ENCODE peak calls at places on chromosomes 11 and 22, in ten cellular contexts. E is fibroblast of mammary gland; Y is stimulated activated CD4-positive, alpha-beta T cell treated with anti-CD3 and anti-CD28 coated beads, Interleukin-1b, Interleukin-23, amount 100 ng/mL, for 24 hours; D is GM06990; W is HEK293T; C is sciatic nerve; T is AG09319; R is naive thymus-derived CD8-positive, alpha-beta T cell; S is left ventricle myocardium inferior; M is kidney epithelial cell. V is an unnamed sample.

GRCh38 chr11:33344611-33345010 is 87.4 kb downstream of the HIPK3 start:
- DNase-seq in S (no peak), R (no peak), M (no peak), T (no peak), Y (no peak), E (peak; percentile 24), D (no peak), W (no peak), C (no peak), V (peak; percentile 44)

GRCh38 chr22:33576205-33576604 is 344.1 kb downstream of the LARGE1 start:
- DNase-seq in T (no peak), C (no peak), Y (no peak), W (no peak), M (no peak), S (no peak), D (no peak), R (no peak), E (no peak), V (no peak)

GRCh38 chr22:39351689-39352214 is 2.0 kb downstream of the SYNGR1 start:
- DNase-seq in T (no peak), M (no peak), S (no peak), C (no peak), D (no peak), Y (no peak), E (peak; percentile 10), R (no peak), W (no peak), V (no peak)

GRCh38 chr11:31437742-31438435 is 68.2 kb downstream of the DNAJC24 start:
- DNase-seq in R (no peak), T (peak; percentile 2), S (no peak), W (no peak), D (no peak), E (peak; percentile 41), M (no peak), C (no peak), Y (no peak), V (no peak)

GRCh38 chr11:110349109-110349996 is 52.9 kb upstream of the RDX start:
- DNase-seq in T (no peak), E (no peak), C (no peak), W (no peak), M (no peak), Y (no peak), R (no peak), D (peak; percentile 68), S (no peak), V (no peak)

GRCh38 chr22:49491726-49492125 is 335.9 kb downstream of the BRD1 start:
- DNase-seq in C (no peak), E (no peak), W (no peak), M (no peak), R (no peak), Y (no peak), D (no peak), T (no peak), S (no peak), V (no peak)

GRCh38 chr22:50656122-50657070 is 16.2 kb upstream of the SHANK3 start:
- DNase-seq in M (peak; percentile 43), S (no peak), C (no peak), W (no peak), R (no peak), T (no peak), D (no peak), Y (no peak), E (peak; percentile 69), V (peak; percentile 49)

GRCh38 chr11:64472593-64473455 is 113.9 kb downstream of the RPS6KA4 start:
- DNase-seq in Y (no peak), S (no peak), M (no peak), D (no peak), C (no peak), R (no peak), T (no peak), E (peak; percentile 5), W (no peak), V (no peak)

GRCh38 chr11:27991731-27992130 is 116.2 kb downstream of the KIF18A start:
- DNase-seq in T (no peak), D (no peak), C (no peak), W (no peak), S (no peak), R (no peak), Y (no peak), E (peak; percentile 54), M (no peak), V (no peak)

GRCh38 chr11:111334495-111335123 is 36.3 kb downstream of the POU2AF3 start:
- DNase-seq in W (no peak), C (no peak), D (no peak), R (no peak), T (no peak), E (no peak), Y (no peak), M (no peak), S (no peak), V (no peak)

GRCh38 chr22:24005201-24005600 is at the start of gene GSTT4:
- DNase-seq in R (no peak), E (no peak), C (no peak), S (peak; percentile 88), W (no peak), M (no peak), Y (no peak), D (no peak), T (no peak), V (no peak)

GRCh38 chr22:23536821-23537345 is 43.2 kb downstream of the IGLL1 start:
- DNase-seq in E (no peak), D (no peak), M (no peak), T (no peak), C (no peak), W (no peak), Y (no peak), S (no peak), R (no peak), V (no peak)

GRCh38 chr11:101567086-101567485 is 16.7 kb downstream of the TRPC6 start:
- DNase-seq in R (no peak), W (no peak), S (no peak), D (no peak), M (no peak), C (no peak), E (no peak), Y (no peak), T (no peak), V (no peak)

GRCh38 chr11:129855086-129855485 is 39.4 kb downstream of the TMEM45B start:
- DNase-seq in S (no peak), E (no peak), R (no peak), W (no peak), M (no peak), Y (no peak), C (no peak), D (no peak), T (no peak), V (no peak)

GRCh38 chr11:20933958-20934357 is 264.6 kb downstream of the NELL1 start:
- DNase-seq in S (no peak), D (no peak), Y (no peak), W (no peak), T (no peak), R (no peak), E (no peak), C (no peak), M (no peak), V (no peak)

GRCh38 chr22:23762866-23763578 is at the start of gene C22orf15:
- DNase-seq in M (no peak), Y (no peak), T (no peak), R (peak; percentile 13), E (no peak), S (no peak), W (no peak), D (no peak), C (no peak), V (no peak)

GRCh38 chr22:45648320-45649070 is 23.1 kb upstream of the ATXN10 start:
- DNase-seq in R (no peak), C (no peak), T (no peak), M (no peak), S (no peak), Y (no peak), W (no peak), E (no peak), D (no peak), V (no peak)

V was measured in SW 1271.